ENCODE peak calls at places on chromosome X, in nine cellular contexts. W is cardiac muscle cell; I is A549; U is IMR-90; F is right lobe of liver; T is lung; Q is CD8-positive, alpha-beta T cell; O is fibroblast of lung; K is thoracic aorta. G is an unnamed sample.

GRCh38 chrX:132411310-132411977 is 77.4 kb downstream of the MBNL3 start:
- DNase-seq in Q (no peak), U (no peak), T (no peak), O (no peak), F (no peak), W (no peak), I (no peak), K (no peak), G (no peak)

GRCh38 chrX:122586831-122587230 is 597.2 kb upstream of the GRIA3 start:
- DNase-seq in U (no peak), I (no peak), K (no peak), T (no peak), W (no peak), F (no peak), O (no peak), Q (no peak), G (no peak)

GRCh38 chrX:47514553-47515235 is 31.7 kb upstream of the ZNF41 start:
- DNase-seq in T (no peak), W (no peak), U (peak), F (no peak), I (peak), O (peak), K (no peak), Q (no peak), G (no peak)

GRCh38 chrX:20265726-20266681 is 705 bp downstream of the RPS6KA3 start:
- DNase-seq in W (peak), F (peak), U (peak), Q (peak), I (peak), K (no peak), T (peak), O (no peak), G (no peak)

GRCh38 chrX:41933546-41933945 is 10.2 kb upstream of the CASK start:
- DNase-seq in K (no peak), W (no peak), T (no peak), O (no peak), I (no peak), F (no peak), Q (no peak), U (no peak), G (no peak)

GRCh38 chrX:139933904-139934303 is 1.1 kb upstream of the ATP11C start:
- DNase-seq in T (no peak), F (no peak), U (no peak), W (no peak), I (peak), Q (no peak), K (no peak), O (no peak), G (no peak)

GRCh38 chrX:12970691-12971202 is 4.2 kb upstream of the TMSB4X start:
- DNase-seq in U (peak), F (no peak), O (peak), I (no peak), K (no peak), W (peak), T (no peak), Q (peak), G (no peak)

GRCh38 chrX:39327255-39327654 is 526.0 kb downstream of the MID1IP1 start:
- DNase-seq in T (no peak), O (no peak), K (no peak), Q (peak), U (no peak), F (no peak), I (no peak), W (no peak), G (no peak)

GRCh38 chrX:31423575-31424284 is 351.9 kb upstream of the FTHL17 start:
- DNase-seq in K (no peak), T (no peak), W (peak), F (no peak), O (peak), Q (no peak), U (peak), I (peak), G (no peak)

GRCh38 chrX:16665089-16665488 is 15.1 kb downstream of the S100G start:
- DNase-seq in O (peak), Q (no peak), W (no peak), T (no peak), I (no peak), U (peak), K (no peak), F (no peak), G (no peak)

GRCh38 chrX:118348186-118348810 is 2.4 kb downstream of the WDR44 start:
- DNase-seq in F (no peak), T (no peak), K (no peak), I (no peak), Q (no peak), W (no peak), U (no peak), O (no peak), G (no peak)

GRCh38 chrX:46236411-46236810 is 308.8 kb downstream of the ZNF674 start:
- DNase-seq in U (no peak), I (no peak), Q (no peak), K (no peak), T (no peak), O (no peak), W (no peak), F (no peak), G (no peak)

DNA sequence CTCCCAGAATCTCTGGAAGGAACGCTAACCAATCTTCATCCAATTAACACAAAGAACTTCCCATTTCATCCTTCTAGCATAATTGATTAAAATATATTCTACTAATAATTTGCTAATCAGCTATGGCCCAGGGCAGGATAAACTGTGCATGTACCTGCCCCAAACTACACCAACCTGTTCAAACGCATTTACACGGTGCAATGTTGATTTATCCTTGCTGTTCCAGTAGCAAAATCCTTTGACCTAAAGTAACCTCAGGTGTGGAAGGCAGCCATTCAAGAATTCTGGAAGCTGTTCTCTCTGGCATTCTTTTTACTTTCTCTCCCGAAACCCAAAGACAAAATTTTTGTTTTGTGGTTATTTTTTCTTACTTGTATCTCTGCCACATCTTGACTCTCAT is 309.4 kb downstream of the ZNF674 start:
- DNase-seq in T (no peak), W (no peak), K (no peak), O (no peak), F (no peak), Q (no peak), I (no peak), U (no peak), G (no peak)
- H3K27ac ChIP-seq in T (no peak), W (no peak), K (no peak), O (no peak), F (no peak), Q (no peak), I (no peak), U (no peak), G (no peak)

GRCh38 chrX:32774966-32775365 is 436.4 kb downstream of the DMD start:
- DNase-seq in K (no peak), T (no peak), Q (no peak), O (no peak), F (no peak), I (no peak), W (peak), U (no peak), G (no peak)
- TF ChIP-seq CTCF in K (no peak), T (no peak), Q (no peak), O (no peak), F (no peak), I (no peak), W (no peak), U (no peak), G (no peak)

DNA sequence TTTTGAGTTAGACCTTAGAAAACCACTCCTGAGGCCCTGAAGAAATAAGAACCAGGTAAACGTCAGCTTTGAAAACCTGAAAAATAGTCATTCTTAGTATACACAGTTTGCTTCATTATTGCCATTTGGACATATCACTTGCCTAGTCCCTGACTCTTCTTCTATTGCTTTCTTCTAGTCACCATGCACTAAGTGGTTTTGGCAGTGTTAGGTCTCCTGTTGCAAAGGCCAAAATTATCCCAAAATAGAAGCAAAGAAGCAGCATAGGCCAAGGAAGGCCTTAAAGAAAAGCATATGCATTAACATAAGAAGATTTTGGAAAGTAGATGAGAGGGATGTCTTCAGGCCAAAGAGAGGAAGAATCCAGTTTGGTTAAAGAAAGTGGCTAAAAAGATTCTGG is 24.1 kb upstream of the SMPX start:
- DNase-seq in W (no peak), F (no peak), O (no peak), U (no peak), K (no peak), I (no peak), Q (no peak), T (no peak), G (no peak)
- H3K4me3 ChIP-seq in W (no peak), F (no peak), O (no peak), U (no peak), K (no peak), I (no peak), Q (no peak), T (no peak), G (no peak)

GRCh38 chrX:115233497-115234219 is at the start of gene LRCH2:
- DNase-seq in O (no peak), K (no peak), I (no peak), Q (no peak), U (peak), T (no peak), F (peak), W (peak), G (peak)
- H3K27ac ChIP-seq in O (peak), K (peak), I (no peak), Q (no peak), U (peak), T (no peak), F (no peak), W (no peak), G (peak)

DNA sequence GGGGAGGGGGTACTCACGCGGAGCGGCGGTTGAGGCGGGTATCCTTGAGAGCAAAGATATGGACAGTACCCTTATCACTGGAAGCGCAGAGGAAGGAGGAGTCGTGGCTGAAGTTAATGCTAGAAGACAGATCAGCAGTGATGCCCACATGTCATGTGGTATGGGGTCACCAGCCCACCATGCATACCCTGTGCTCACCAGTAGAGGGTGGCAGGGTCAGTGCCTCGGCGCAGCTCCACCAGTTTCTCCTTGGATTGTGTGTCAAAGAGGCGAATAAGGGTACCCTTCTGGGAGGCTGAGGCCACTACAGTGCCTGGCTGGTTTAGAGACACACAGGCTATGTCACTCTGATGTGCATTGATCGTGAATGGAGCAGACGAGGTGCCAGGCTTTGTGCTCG is 1.5 kb upstream of the PRAF2 start:
- DNase-seq in F (no peak), K (no peak), W (no peak), I (no peak), Q (no peak), T (no peak), O (no peak), U (no peak), G (no peak)
- TF ChIP-seq CTCF in F (no peak), K (no peak), W (no peak), I (no peak), Q (no peak), T (no peak), O (no peak), U (no peak), G (no peak)

DNA sequence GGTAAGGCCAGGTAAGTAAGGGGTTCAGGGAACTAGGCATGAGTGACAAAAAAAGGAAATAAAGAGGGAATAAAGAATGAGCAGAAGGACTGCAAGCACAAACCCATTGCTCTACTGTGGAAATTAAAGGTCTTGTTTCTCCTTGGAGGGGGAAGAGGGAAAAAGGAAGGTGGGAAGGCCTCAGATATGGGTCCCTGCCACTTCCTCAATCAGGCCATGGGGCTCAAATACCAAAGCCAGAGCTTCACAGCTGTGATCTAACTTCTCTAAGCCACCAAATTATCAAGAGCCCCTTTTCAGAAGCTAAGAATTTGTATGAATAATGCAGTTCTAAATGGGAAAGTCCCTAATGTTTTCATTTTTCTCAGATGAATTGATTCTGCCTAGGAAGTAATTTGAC is 4.7 kb downstream of the USP51 start:
- DNase-seq in U (no peak), I (no peak), K (no peak), O (no peak), F (no peak), W (no peak), Q (no peak), T (no peak), G (no peak)
- H3K4me3 ChIP-seq in U (no peak), I (no peak), K (no peak), O (no peak), F (no peak), W (no peak), Q (no peak), T (no peak), G (no peak)

GRCh38 chrX:48595929-48596328 is 1.4 kb upstream of the WDR13 start:
- DNase-seq in Q (no peak), O (no peak), T (no peak), W (no peak), I (no peak), F (no peak), U (no peak), K (no peak), G (no peak)

GRCh38 chrX:48599341-48599740 is 2.0 kb downstream of the WDR13 start:
- DNase-seq in F (no peak), I (no peak), U (no peak), Q (no peak), K (no peak), T (no peak), O (no peak), W (no peak), G (no peak)

GRCh38 chrX:48597353-48598264 is at the start of gene WDR13:
- DNase-seq in T (peak), O (peak), F (peak), I (peak), Q (peak), U (peak), W (peak), K (peak), G (peak)

GRCh38 chrX:48600226-48600625 is 2.9 kb downstream of the WDR13 start:
- DNase-seq in Q (no peak), I (no peak), W (no peak), O (no peak), F (no peak), U (no peak), T (no peak), K (no peak), G (no peak)

GRCh38 chrX:48598645-48599044 is 1.4 kb downstream of the WDR13 start:
- DNase-seq in O (no peak), K (no peak), T (no peak), U (no peak), Q (no peak), I (no peak), F (no peak), W (no peak), G (no peak)
- H3K27ac ChIP-seq in O (no peak), K (peak), T (peak), U (peak), Q (no peak), I (peak), F (no peak), W (no peak), G (no peak)

DNA sequence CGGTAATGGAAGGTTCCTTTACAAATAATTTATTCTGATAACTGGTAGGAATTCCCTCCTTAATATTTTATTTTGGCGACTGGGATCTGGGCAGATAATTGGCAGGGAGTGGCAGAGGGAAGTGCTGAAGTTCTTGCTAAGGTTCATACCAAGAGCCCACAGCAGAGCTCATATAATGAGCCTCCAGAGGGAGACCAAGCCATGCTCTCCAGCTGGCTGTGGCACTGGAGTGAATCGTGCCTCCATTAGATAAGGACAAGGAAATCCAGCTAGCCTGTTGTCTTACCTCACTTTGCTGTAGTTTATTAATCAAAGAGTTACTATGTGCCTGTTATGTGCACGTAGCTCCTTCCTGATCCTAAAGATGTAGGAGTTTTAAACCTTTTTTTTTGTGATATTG is 1.3 kb downstream of the ASB12 start:
- DNase-seq in K (no peak), F (no peak), U (no peak), T (no peak), W (no peak), O (no peak), I (no peak), Q (no peak), G (no peak)
- TF ChIP-seq CTCF in K (no peak), F (no peak), U (no peak), T (no peak), W (no peak), O (no peak), I (no peak), Q (no peak), G (no peak)